ENCODE peak calls at places on chromosomes 6 and 20, in six cellular contexts. One of them, this sample, is unnamed.

GRCh38 chr6:3585320-3585935 is 128.6 kb upstream of the SLC22A23 start:
- DNase-seq in stimulated activated CD4-positive, alpha-beta T cell treated with anti-CD3 and anti-CD28 coated beads, Interleukin-2, amount 100 ng/mL, for 48 hours: no peak
- DNase-seq in HTR-8/SVneo: peak
- DNase-seq in activated naive CD4-positive, alpha-beta T cell treated with Interleukin-2 at 50 U/mL for 16 hours: no peak
- DNase-seq in epithelial cell of prostate: peak
- DNase-seq in NCI-H1105: no peak
- DNase-seq in this sample: no peak

GRCh38 chr20:43755390-43755789 is 28.6 kb upstream of the GTSF1L start:
- DNase-seq in NCI-H1105: no peak
- DNase-seq in activated naive CD4-positive, alpha-beta T cell treated with Interleukin-2 at 50 U/mL for 16 hours: no peak
- DNase-seq in stimulated activated CD4-positive, alpha-beta T cell treated with anti-CD3 and anti-CD28 coated beads, Interleukin-2, amount 100 ng/mL, for 48 hours: no peak
- DNase-seq in epithelial cell of prostate: no peak
- DNase-seq in HTR-8/SVneo: no peak
- DNase-seq in this sample: no peak

GRCh38 chr6:95091823-95092436 is 485.4 kb upstream of the MANEA start:
- DNase-seq in epithelial cell of prostate: no peak
- DNase-seq in activated naive CD4-positive, alpha-beta T cell treated with Interleukin-2 at 50 U/mL for 16 hours: no peak
- DNase-seq in HTR-8/SVneo: no peak
- DNase-seq in stimulated activated CD4-positive, alpha-beta T cell treated with anti-CD3 and anti-CD28 coated beads, Interleukin-2, amount 100 ng/mL, for 48 hours: no peak
- DNase-seq in NCI-H1105: peak
- DNase-seq in this sample: no peak

GRCh38 chr6:132520953-132521352 is 8.0 kb upstream of the STX7 start:
- DNase-seq in activated naive CD4-positive, alpha-beta T cell treated with Interleukin-2 at 50 U/mL for 16 hours: no peak
- DNase-seq in NCI-H1105: no peak
- DNase-seq in stimulated activated CD4-positive, alpha-beta T cell treated with anti-CD3 and anti-CD28 coated beads, Interleukin-2, amount 100 ng/mL, for 48 hours: no peak
- DNase-seq in HTR-8/SVneo: no peak
- DNase-seq in epithelial cell of prostate: no peak
- DNase-seq in this sample: no peak

GRCh38 chr6:121430514-121431460 is 4.7 kb upstream of the GJA1 start:
- DNase-seq in epithelial cell of prostate: no peak
- DNase-seq in activated naive CD4-positive, alpha-beta T cell treated with Interleukin-2 at 50 U/mL for 16 hours: no peak
- DNase-seq in stimulated activated CD4-positive, alpha-beta T cell treated with anti-CD3 and anti-CD28 coated beads, Interleukin-2, amount 100 ng/mL, for 48 hours: no peak
- DNase-seq in HTR-8/SVneo: peak
- DNase-seq in NCI-H1105: peak
- DNase-seq in this sample: no peak

GRCh38 chr20:43942213-43942590 is 27.6 kb downstream of the TOX2 start:
- DNase-seq in epithelial cell of prostate: no peak
- DNase-seq in stimulated activated CD4-positive, alpha-beta T cell treated with anti-CD3 and anti-CD28 coated beads, Interleukin-2, amount 100 ng/mL, for 48 hours: no peak
- DNase-seq in NCI-H1105: no peak
- DNase-seq in HTR-8/SVneo: no peak
- DNase-seq in activated naive CD4-positive, alpha-beta T cell treated with Interleukin-2 at 50 U/mL for 16 hours: no peak
- DNase-seq in this sample: no peak

GRCh38 chr6:25138024-25138696 is 141.0 kb upstream of the CARMIL1 start:
- DNase-seq in stimulated activated CD4-positive, alpha-beta T cell treated with anti-CD3 and anti-CD28 coated beads, Interleukin-2, amount 100 ng/mL, for 48 hours: peak
- DNase-seq in NCI-H1105: no peak
- DNase-seq in HTR-8/SVneo: peak
- DNase-seq in activated naive CD4-positive, alpha-beta T cell treated with Interleukin-2 at 50 U/mL for 16 hours: peak
- DNase-seq in epithelial cell of prostate: no peak
- DNase-seq in this sample: no peak

GRCh38 chr20:16385462-16385861 is 187.8 kb downstream of the KIF16B start:
- DNase-seq in activated naive CD4-positive, alpha-beta T cell treated with Interleukin-2 at 50 U/mL for 16 hours: no peak
- DNase-seq in HTR-8/SVneo: no peak
- DNase-seq in stimulated activated CD4-positive, alpha-beta T cell treated with anti-CD3 and anti-CD28 coated beads, Interleukin-2, amount 100 ng/mL, for 48 hours: no peak
- DNase-seq in epithelial cell of prostate: no peak
- DNase-seq in NCI-H1105: no peak
- DNase-seq in this sample: peak

GRCh38 chr6:8904754-8905153 is 469.4 kb upstream of the SLC35B3 start:
- DNase-seq in HTR-8/SVneo: no peak
- DNase-seq in NCI-H1105: no peak
- DNase-seq in stimulated activated CD4-positive, alpha-beta T cell treated with anti-CD3 and anti-CD28 coated beads, Interleukin-2, amount 100 ng/mL, for 48 hours: no peak
- DNase-seq in activated naive CD4-positive, alpha-beta T cell treated with Interleukin-2 at 50 U/mL for 16 hours: no peak
- DNase-seq in epithelial cell of prostate: no peak
- DNase-seq in this sample: no peak

GRCh38 chr20:36628076-36628475 is 17.9 kb downstream of the SLA2 start:
- DNase-seq in stimulated activated CD4-positive, alpha-beta T cell treated with anti-CD3 and anti-CD28 coated beads, Interleukin-2, amount 100 ng/mL, for 48 hours: no peak
- DNase-seq in NCI-H1105: no peak
- DNase-seq in HTR-8/SVneo: no peak
- DNase-seq in epithelial cell of prostate: no peak
- DNase-seq in activated naive CD4-positive, alpha-beta T cell treated with Interleukin-2 at 50 U/mL for 16 hours: no peak
- DNase-seq in this sample: no peak

GRCh38 chr20:18279231-18279630 is 9.1 kb upstream of the ZNF133 start:
- DNase-seq in stimulated activated CD4-positive, alpha-beta T cell treated with anti-CD3 and anti-CD28 coated beads, Interleukin-2, amount 100 ng/mL, for 48 hours: no peak
- DNase-seq in activated naive CD4-positive, alpha-beta T cell treated with Interleukin-2 at 50 U/mL for 16 hours: no peak
- DNase-seq in epithelial cell of prostate: no peak
- DNase-seq in HTR-8/SVneo: no peak
- DNase-seq in NCI-H1105: no peak
- DNase-seq in this sample: no peak

GRCh38 chr20:16220826-16221225 is 352.4 kb downstream of the KIF16B start:
- DNase-seq in stimulated activated CD4-positive, alpha-beta T cell treated with anti-CD3 and anti-CD28 coated beads, Interleukin-2, amount 100 ng/mL, for 48 hours: no peak
- DNase-seq in NCI-H1105: no peak
- DNase-seq in HTR-8/SVneo: no peak
- DNase-seq in activated naive CD4-positive, alpha-beta T cell treated with Interleukin-2 at 50 U/mL for 16 hours: no peak
- DNase-seq in epithelial cell of prostate: no peak
- DNase-seq in this sample: no peak

GRCh38 chr6:30447237-30447636 is 42.1 kb upstream of the HLA-E start:
- DNase-seq in stimulated activated CD4-positive, alpha-beta T cell treated with anti-CD3 and anti-CD28 coated beads, Interleukin-2, amount 100 ng/mL, for 48 hours: no peak
- DNase-seq in activated naive CD4-positive, alpha-beta T cell treated with Interleukin-2 at 50 U/mL for 16 hours: no peak
- DNase-seq in NCI-H1105: no peak
- DNase-seq in epithelial cell of prostate: no peak
- DNase-seq in HTR-8/SVneo: no peak
- DNase-seq in this sample: no peak

GRCh38 chr6:161908872-161909271 is 635.0 kb upstream of the AGPAT4 start:
- DNase-seq in HTR-8/SVneo: no peak
- DNase-seq in activated naive CD4-positive, alpha-beta T cell treated with Interleukin-2 at 50 U/mL for 16 hours: no peak
- DNase-seq in epithelial cell of prostate: no peak
- DNase-seq in stimulated activated CD4-positive, alpha-beta T cell treated with anti-CD3 and anti-CD28 coated beads, Interleukin-2, amount 100 ng/mL, for 48 hours: no peak
- DNase-seq in NCI-H1105: no peak
- DNase-seq in this sample: no peak

GRCh38 chr6:82246802-82247633 is 526 bp downstream of the IBTK start:
- DNase-seq in epithelial cell of prostate: no peak
- DNase-seq in activated naive CD4-positive, alpha-beta T cell treated with Interleukin-2 at 50 U/mL for 16 hours: no peak
- DNase-seq in HTR-8/SVneo: peak
- DNase-seq in stimulated activated CD4-positive, alpha-beta T cell treated with anti-CD3 and anti-CD28 coated beads, Interleukin-2, amount 100 ng/mL, for 48 hours: no peak
- DNase-seq in NCI-H1105: peak
- DNase-seq in this sample: peak

GRCh38 chr6:161418458-161418945 is 144.6 kb upstream of the AGPAT4 start:
- DNase-seq in activated naive CD4-positive, alpha-beta T cell treated with Interleukin-2 at 50 U/mL for 16 hours: no peak
- DNase-seq in stimulated activated CD4-positive, alpha-beta T cell treated with anti-CD3 and anti-CD28 coated beads, Interleukin-2, amount 100 ng/mL, for 48 hours: peak
- DNase-seq in HTR-8/SVneo: no peak
- DNase-seq in epithelial cell of prostate: no peak
- DNase-seq in NCI-H1105: peak
- DNase-seq in this sample: no peak

GRCh38 chr6:5644523-5645183 is 362.1 kb downstream of the NRN1 start:
- DNase-seq in stimulated activated CD4-positive, alpha-beta T cell treated with anti-CD3 and anti-CD28 coated beads, Interleukin-2, amount 100 ng/mL, for 48 hours: no peak
- DNase-seq in activated naive CD4-positive, alpha-beta T cell treated with Interleukin-2 at 50 U/mL for 16 hours: no peak
- DNase-seq in NCI-H1105: no peak
- DNase-seq in epithelial cell of prostate: no peak
- DNase-seq in HTR-8/SVneo: no peak
- DNase-seq in this sample: no peak

GRCh38 chr6:101290346-101290745 is 103.2 kb upstream of the GRIK2 start:
- DNase-seq in activated naive CD4-positive, alpha-beta T cell treated with Interleukin-2 at 50 U/mL for 16 hours: no peak
- DNase-seq in stimulated activated CD4-positive, alpha-beta T cell treated with anti-CD3 and anti-CD28 coated beads, Interleukin-2, amount 100 ng/mL, for 48 hours: no peak
- DNase-seq in HTR-8/SVneo: no peak
- DNase-seq in epithelial cell of prostate: no peak
- DNase-seq in NCI-H1105: no peak
- DNase-seq in this sample: no peak

GRCh38 chr6:143059616-143060353 is 904 bp upstream of the AIG1 start:
- DNase-seq in NCI-H1105: no peak
- DNase-seq in activated naive CD4-positive, alpha-beta T cell treated with Interleukin-2 at 50 U/mL for 16 hours: peak
- DNase-seq in HTR-8/SVneo: peak
- DNase-seq in stimulated activated CD4-positive, alpha-beta T cell treated with anti-CD3 and anti-CD28 coated beads, Interleukin-2, amount 100 ng/mL, for 48 hours: peak
- DNase-seq in epithelial cell of prostate: peak
- DNase-seq in this sample: peak

GRCh38 chr6:132007474-132008190 is 56.5 kb upstream of the CCN2 start:
- DNase-seq in activated naive CD4-positive, alpha-beta T cell treated with Interleukin-2 at 50 U/mL for 16 hours: no peak
- DNase-seq in NCI-H1105: no peak
- DNase-seq in stimulated activated CD4-positive, alpha-beta T cell treated with anti-CD3 and anti-CD28 coated beads, Interleukin-2, amount 100 ng/mL, for 48 hours: no peak
- DNase-seq in epithelial cell of prostate: peak
- DNase-seq in HTR-8/SVneo: no peak
- DNase-seq in this sample: no peak

GRCh38 chr20:19691125-19691524 is 66.9 kb upstream of the RIN2 start:
- DNase-seq in HTR-8/SVneo: no peak
- DNase-seq in NCI-H1105: no peak
- DNase-seq in activated naive CD4-positive, alpha-beta T cell treated with Interleukin-2 at 50 U/mL for 16 hours: no peak
- DNase-seq in stimulated activated CD4-positive, alpha-beta T cell treated with anti-CD3 and anti-CD28 coated beads, Interleukin-2, amount 100 ng/mL, for 48 hours: no peak
- DNase-seq in epithelial cell of prostate: no peak
- DNase-seq in this sample: no peak

GRCh38 chr6:56851541-56852248 is 103.2 kb upstream of the BEND6 start:
- DNase-seq in HTR-8/SVneo: peak
- DNase-seq in stimulated activated CD4-positive, alpha-beta T cell treated with anti-CD3 and anti-CD28 coated beads, Interleukin-2, amount 100 ng/mL, for 48 hours: no peak
- DNase-seq in epithelial cell of prostate: no peak
- DNase-seq in activated naive CD4-positive, alpha-beta T cell treated with Interleukin-2 at 50 U/mL for 16 hours: peak
- DNase-seq in NCI-H1105: peak
- DNase-seq in this sample: peak

GRCh38 chr6:108407952-108408351 is 113.1 kb downstream of the AFG1L start:
- DNase-seq in epithelial cell of prostate: no peak
- DNase-seq in activated naive CD4-positive, alpha-beta T cell treated with Interleukin-2 at 50 U/mL for 16 hours: no peak
- DNase-seq in HTR-8/SVneo: no peak
- DNase-seq in NCI-H1105: no peak
- DNase-seq in stimulated activated CD4-positive, alpha-beta T cell treated with anti-CD3 and anti-CD28 coated beads, Interleukin-2, amount 100 ng/mL, for 48 hours: no peak
- DNase-seq in this sample: no peak

GRCh38 chr6:149963212-149963461 is 606 bp upstream of the ULBP1 start:
- DNase-seq in HTR-8/SVneo: peak
- DNase-seq in activated naive CD4-positive, alpha-beta T cell treated with Interleukin-2 at 50 U/mL for 16 hours: peak
- DNase-seq in epithelial cell of prostate: no peak
- DNase-seq in stimulated activated CD4-positive, alpha-beta T cell treated with anti-CD3 and anti-CD28 coated beads, Interleukin-2, amount 100 ng/mL, for 48 hours: no peak
- DNase-seq in NCI-H1105: peak
- DNase-seq in this sample: no peak

GRCh38 chr6:156589281-156589680 is 187.9 kb upstream of the ARID1B start:
- DNase-seq in HTR-8/SVneo: peak
- DNase-seq in epithelial cell of prostate: no peak
- DNase-seq in NCI-H1105: no peak
- DNase-seq in activated naive CD4-positive, alpha-beta T cell treated with Interleukin-2 at 50 U/mL for 16 hours: no peak
- DNase-seq in stimulated activated CD4-positive, alpha-beta T cell treated with anti-CD3 and anti-CD28 coated beads, Interleukin-2, amount 100 ng/mL, for 48 hours: no peak
- DNase-seq in this sample: no peak

GRCh38 chr6:131629656-131630055 is 1.6 kb upstream of the MED23 start:
- DNase-seq in epithelial cell of prostate: no peak
- DNase-seq in HTR-8/SVneo: no peak
- DNase-seq in NCI-H1105: no peak
- DNase-seq in activated naive CD4-positive, alpha-beta T cell treated with Interleukin-2 at 50 U/mL for 16 hours: no peak
- DNase-seq in stimulated activated CD4-positive, alpha-beta T cell treated with anti-CD3 and anti-CD28 coated beads, Interleukin-2, amount 100 ng/mL, for 48 hours: no peak
- DNase-seq in this sample: peak

GRCh38 chr6:29552512-29553051 is 7.0 kb downstream of the UBD start:
- DNase-seq in NCI-H1105: no peak
- DNase-seq in activated naive CD4-positive, alpha-beta T cell treated with Interleukin-2 at 50 U/mL for 16 hours: no peak
- DNase-seq in stimulated activated CD4-positive, alpha-beta T cell treated with anti-CD3 and anti-CD28 coated beads, Interleukin-2, amount 100 ng/mL, for 48 hours: no peak
- DNase-seq in HTR-8/SVneo: peak
- DNase-seq in epithelial cell of prostate: no peak
- DNase-seq in this sample: peak

GRCh38 chr6:125027287-125027686 is 65.0 kb downstream of the RNF217 start:
- DNase-seq in epithelial cell of prostate: no peak
- DNase-seq in activated naive CD4-positive, alpha-beta T cell treated with Interleukin-2 at 50 U/mL for 16 hours: no peak
- DNase-seq in NCI-H1105: no peak
- DNase-seq in stimulated activated CD4-positive, alpha-beta T cell treated with anti-CD3 and anti-CD28 coated beads, Interleukin-2, amount 100 ng/mL, for 48 hours: no peak
- DNase-seq in HTR-8/SVneo: no peak
- DNase-seq in this sample: no peak

GRCh38 chr6:52233975-52234823 is 10.1 kb downstream of the IL17F start:
- DNase-seq in stimulated activated CD4-positive, alpha-beta T cell treated with anti-CD3 and anti-CD28 coated beads, Interleukin-2, amount 100 ng/mL, for 48 hours: peak
- DNase-seq in epithelial cell of prostate: peak
- DNase-seq in HTR-8/SVneo: peak
- DNase-seq in NCI-H1105: peak
- DNase-seq in activated naive CD4-positive, alpha-beta T cell treated with Interleukin-2 at 50 U/mL for 16 hours: peak
- DNase-seq in this sample: peak

GRCh38 chr20:62381842-62382241 is 5.1 kb upstream of the RPS21 start:
- DNase-seq in HTR-8/SVneo: no peak
- DNase-seq in activated naive CD4-positive, alpha-beta T cell treated with Interleukin-2 at 50 U/mL for 16 hours: no peak
- DNase-seq in epithelial cell of prostate: no peak
- DNase-seq in NCI-H1105: no peak
- DNase-seq in stimulated activated CD4-positive, alpha-beta T cell treated with anti-CD3 and anti-CD28 coated beads, Interleukin-2, amount 100 ng/mL, for 48 hours: no peak
- DNase-seq in this sample: no peak

GRCh38 chr6:147881432-147881831 is 372.9 kb downstream of the SAMD5 start:
- DNase-seq in HTR-8/SVneo: no peak
- DNase-seq in NCI-H1105: no peak
- DNase-seq in activated naive CD4-positive, alpha-beta T cell treated with Interleukin-2 at 50 U/mL for 16 hours: no peak
- DNase-seq in epithelial cell of prostate: no peak
- DNase-seq in stimulated activated CD4-positive, alpha-beta T cell treated with anti-CD3 and anti-CD28 coated beads, Interleukin-2, amount 100 ng/mL, for 48 hours: no peak
- DNase-seq in this sample: no peak

GRCh38 chr6:42781546-42781810 is 374 bp upstream of the BICRAL start:
- DNase-seq in HTR-8/SVneo: no peak
- DNase-seq in activated naive CD4-positive, alpha-beta T cell treated with Interleukin-2 at 50 U/mL for 16 hours: no peak
- DNase-seq in stimulated activated CD4-positive, alpha-beta T cell treated with anti-CD3 and anti-CD28 coated beads, Interleukin-2, amount 100 ng/mL, for 48 hours: no peak
- DNase-seq in epithelial cell of prostate: no peak
- DNase-seq in NCI-H1105: no peak
- DNase-seq in this sample: no peak

GRCh38 chr6:143965503-143966171 is 42.4 kb downstream of the PLAGL1 start:
- DNase-seq in epithelial cell of prostate: no peak
- DNase-seq in activated naive CD4-positive, alpha-beta T cell treated with Interleukin-2 at 50 U/mL for 16 hours: no peak
- DNase-seq in HTR-8/SVneo: no peak
- DNase-seq in stimulated activated CD4-positive, alpha-beta T cell treated with anti-CD3 and anti-CD28 coated beads, Interleukin-2, amount 100 ng/mL, for 48 hours: no peak
- DNase-seq in NCI-H1105: no peak
- DNase-seq in this sample: no peak

GRCh38 chr20:61679473-61679872 is 386.2 kb downstream of the TAF4 start:
- DNase-seq in epithelial cell of prostate: no peak
- DNase-seq in HTR-8/SVneo: no peak
- DNase-seq in NCI-H1105: no peak
- DNase-seq in activated naive CD4-positive, alpha-beta T cell treated with Interleukin-2 at 50 U/mL for 16 hours: no peak
- DNase-seq in stimulated activated CD4-positive, alpha-beta T cell treated with anti-CD3 and anti-CD28 coated beads, Interleukin-2, amount 100 ng/mL, for 48 hours: no peak
- DNase-seq in this sample: no peak

This sample was measured in thyroid gland.